ENCODE peak calls at places on chromosome 16, in ten cellular contexts. Y is effector memory CD4-positive, alpha-beta T cell; Z is tibial nerve; L is heart right ventricle; P is mammary epithelial cell; K is transverse colon; I is breast epithelium; D is mesendoderm; C is tibial artery; O is HCT116. N is an unnamed sample.

GRCh38 chr16:55703003-55704001 is 47.5 kb downstream of the SLC6A2 start:
- DNase-seq in K (no peak), P (peak; percentile 28), I (no peak), C (no peak), Y (no peak), D (peak; percentile 62), Z (peak; percentile 74), O (peak; percentile 54), L (no peak), N (no peak)

GRCh38 chr16:72168365-72168764 is 3.6 kb downstream of the PMFBP1 start:
- DNase-seq in P (no peak), L (no peak), Z (no peak), I (no peak), K (no peak), Y (no peak), D (no peak), O (no peak), C (no peak), N (no peak)

GRCh38 chr16:79409970-79410369 is 190.6 kb downstream of the MAF start:
- DNase-seq in Y (no peak), C (no peak), P (no peak), L (no peak), I (no peak), D (no peak), K (no peak), Z (no peak), O (no peak), N (no peak)

GRCh38 chr16:81035975-81036750 is 521 bp downstream of the ATMIN start:
- DNase-seq in P (peak; percentile 23), D (peak; percentile 53), Y (peak; percentile 37), L (peak; percentile 39), I (no peak), K (peak; percentile 35), Z (no peak), C (peak; percentile 23), O (no peak), N (peak; percentile 68)

GRCh38 chr16:28172331-28172730 is 39.4 kb downstream of the XPO6 start:
- DNase-seq in O (no peak), L (no peak), C (no peak), D (no peak), P (no peak), K (no peak), Z (no peak), Y (no peak), I (no peak), N (no peak)

GRCh38 chr16:55701442-55702319 is 45.9 kb downstream of the SLC6A2 start:
- DNase-seq in Z (peak; percentile 48), I (peak; percentile 28), D (peak; percentile 70), C (peak; percentile 39), P (peak; percentile 38), K (peak; percentile 54), L (peak; percentile 61), Y (no peak), O (peak; percentile 46), N (no peak)

GRCh38 chr16:4200000-4200780 is 41.7 kb downstream of the SRL start:
- DNase-seq in Z (peak; percentile 54), Y (no peak), D (peak; percentile 66), O (peak; percentile 31), I (peak; percentile 73), K (peak; percentile 79), P (peak; percentile 51), L (peak; percentile 66), C (peak; percentile 63), N (no peak)

GRCh38 chr16:9092282-9092962 is 978 bp downstream of the HAPSTR1 start:
- DNase-seq in O (no peak), K (peak; percentile 49), Z (no peak), L (peak; percentile 60), P (no peak), D (peak; percentile 34), I (peak; percentile 32), C (peak; percentile 36), Y (peak; percentile 45), N (peak; percentile 62)

GRCh38 chr16:66923866-66924265 is 1.5 kb downstream of the RRAD start:
- DNase-seq in K (no peak), L (no peak), I (no peak), D (no peak), Y (no peak), O (no peak), C (no peak), P (no peak), Z (no peak), N (no peak)
- H3K27me3 ChIP-seq in K (peaks cover 16% of the 10 kb centered on the region), L (peaks cover 28% of the 10 kb centered on the region), I (peaks cover 14% of the 10 kb centered on the region), D (peaks cover 18% of the 10 kb centered on the region), Y (peaks cover 12% of the 10 kb centered on the region), O (no peaks in the 10 kb centered on the region), C (no peaks in the 10 kb centered on the region), P (no peaks in the 10 kb centered on the region), Z (no peaks in the 10 kb centered on the region), N (peaks cover 2% of the 10 kb centered on the region)

DNA sequence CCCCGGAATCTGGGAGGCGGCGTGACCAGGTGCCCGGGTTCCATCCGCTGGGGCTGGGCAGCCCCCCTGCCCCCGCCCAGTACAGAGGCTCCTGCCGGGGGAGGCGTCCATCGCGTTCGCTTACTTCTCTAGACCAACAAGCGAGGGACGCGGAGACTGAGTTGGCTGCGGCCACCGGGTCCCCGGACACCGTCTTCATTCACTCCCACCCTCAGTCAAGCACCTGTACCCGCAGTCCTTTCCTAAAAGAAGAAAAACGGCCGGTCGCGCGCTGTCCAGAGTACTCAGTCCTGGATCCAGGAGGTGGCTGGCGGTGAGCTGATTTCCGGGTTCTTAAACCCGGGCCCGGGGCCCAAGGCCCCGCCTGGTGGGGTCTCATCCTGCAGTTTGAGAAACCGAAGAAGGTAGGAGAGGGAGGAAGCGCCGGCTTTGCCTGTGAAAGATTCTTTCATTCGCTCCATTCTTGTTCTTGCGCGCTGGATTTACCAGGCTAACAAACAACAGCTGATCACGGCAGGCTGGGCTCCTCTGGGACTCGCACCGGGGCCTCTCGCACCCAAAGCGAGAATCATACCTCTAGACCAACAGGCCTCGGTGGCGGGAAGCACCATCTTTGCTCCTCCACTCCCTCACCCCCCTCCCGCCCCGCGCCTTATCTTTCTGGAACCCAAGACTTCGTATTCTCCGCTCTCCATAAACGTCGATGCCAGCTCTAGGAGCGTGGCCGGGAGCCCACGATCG is 17.4 kb upstream of the OR1F1 start:
- DNase-seq in L (no peak), D (peak; percentile 65), C (no peak), Z (no peak), Y (no peak), O (no peak), K (no peak), P (no peak), I (no peak), N (peak; percentile 69)
- H3K27me3 ChIP-seq in L (peaks cover 79% of the 10 kb centered on the region), D (peaks cover 3% of the 10 kb centered on the region), C (peaks cover 13% of the 10 kb centered on the region), Z (peaks cover 6% of the 10 kb centered on the region), Y (peaks cover 23% of the 10 kb centered on the region), O (no peaks in the 10 kb centered on the region), K (peaks cover 80% of the 10 kb centered on the region), P (peaks cover 2% of the 10 kb centered on the region), I (peaks cover 75% of the 10 kb centered on the region), N (no peaks in the 10 kb centered on the region)

GRCh38 chr16:821751-822150 is 21.2 kb upstream of the GNG13 start:
- DNase-seq in I (no peak), C (no peak), Z (no peak), Y (no peak), O (no peak), L (no peak), P (no peak), K (no peak), D (no peak), N (no peak)
- H3K27me3 ChIP-seq in I (peaks cover 70% of the 10 kb centered on the region), C (no peaks in the 10 kb centered on the region), Z (peaks cover 2% of the 10 kb centered on the region), Y (no peaks in the 10 kb centered on the region), O (no peaks in the 10 kb centered on the region), L (peaks cover 46% of the 10 kb centered on the region), P (peaks cover 8% of the 10 kb centered on the region), K (peaks cover 58% of the 10 kb centered on the region), D (no peaks in the 10 kb centered on the region), N (no peaks in the 10 kb centered on the region)

GRCh38 chr16:86965331-86965730 is 351.9 kb downstream of the C16orf95 start:
- DNase-seq in P (no peak), D (no peak), O (no peak), K (no peak), Z (no peak), Y (no peak), I (no peak), C (no peak), L (no peak), N (no peak)
- H3K27me3 ChIP-seq in P (peaks cover 2% of the 10 kb centered on the region), D (no peaks in the 10 kb centered on the region), O (peaks cover 23% of the 10 kb centered on the region), K (peaks cover 4% of the 10 kb centered on the region), Z (no peaks in the 10 kb centered on the region), Y (no peaks in the 10 kb centered on the region), I (no peaks in the 10 kb centered on the region), C (no peaks in the 10 kb centered on the region), L (peaks cover 12% of the 10 kb centered on the region), N (peaks cover 2% of the 10 kb centered on the region)

GRCh38 chr16:67647681-67648080 is 2.7 kb downstream of the CARMIL2 start:
- DNase-seq in I (no peak), Y (no peak), Z (no peak), O (no peak), D (no peak), P (no peak), L (no peak), C (no peak), K (no peak), N (no peak)
- H3K27me3 ChIP-seq in I (peaks cover 74% of the 10 kb centered on the region), Y (no peaks in the 10 kb centered on the region), Z (no peaks in the 10 kb centered on the region), O (no peaks in the 10 kb centered on the region), D (no peaks in the 10 kb centered on the region), P (peaks cover 21% of the 10 kb centered on the region), L (peaks cover 76% of the 10 kb centered on the region), C (peaks cover 7% of the 10 kb centered on the region), K (peaks cover 90% of the 10 kb centered on the region), N (no peaks in the 10 kb centered on the region)

GRCh38 chr16:85386467-85387170 is 226.5 kb upstream of the GSE1 start:
- DNase-seq in D (no peak), I (no peak), L (peak; percentile 4), O (no peak), C (peak; percentile 16), Z (no peak), P (no peak), Y (no peak), K (no peak), N (no peak)

GRCh38 chr16:85387171-85387507 is 226.0 kb upstream of the GSE1 start:
- DNase-seq in O (no peak), D (no peak), Y (no peak), Z (no peak), L (peak; percentile 5), P (no peak), K (no peak), C (peak; percentile 15), I (no peak), N (no peak)

GRCh38 chr16:85385463-85386331 is 227.4 kb upstream of the GSE1 start:
- DNase-seq in Y (no peak), L (peak; percentile 15), C (peak; percentile 16), O (no peak), D (no peak), I (no peak), P (no peak), Z (no peak), K (no peak), N (no peak)

GRCh38 chr16:85383836-85384825 is 229.0 kb upstream of the GSE1 start:
- DNase-seq in Z (no peak), L (peak; percentile 10), O (no peak), C (no peak), K (no peak), P (peak; percentile 83), Y (no peak), I (no peak), D (no peak), N (no peak)

GRCh38 chr16:85384831-85385462 is 228.2 kb upstream of the GSE1 start:
- DNase-seq in P (peak; percentile 84), Z (no peak), O (no peak), K (peak; percentile 72), D (no peak), L (peak; percentile 7), Y (no peak), I (peak; percentile 82), C (no peak), N (no peak)
- H3K27me3 ChIP-seq in P (no peaks in the 10 kb centered on the region), Z (no peaks in the 10 kb centered on the region), O (no peaks in the 10 kb centered on the region), K (no peaks in the 10 kb centered on the region), D (no peaks in the 10 kb centered on the region), L (no peaks in the 10 kb centered on the region), Y (peaks cover 3% of the 10 kb centered on the region), I (no peaks in the 10 kb centered on the region), C (no peaks in the 10 kb centered on the region), N (no peaks in the 10 kb centered on the region)

N was measured in GM06990.